ENCODE peak calls at places on chromosomes 7 and 10, in ten cellular contexts. F is tibial nerve, P is IMR-90, D is heart left ventricle, I is GM12891, S is NB4, O is lower leg skin, Z is A549, L is sigmoid colon, H is uterus. A is an unnamed sample.

GRCh38 chr7:122618603-122619189 is 80.2 kb downstream of the RNF133 start:
- DNase-seq in S (no peak), I (no peak), D (no peak), H (no peak), P (no peak), L (no peak), O (no peak), Z (no peak), F (no peak), A (no peak)

GRCh38 chr10:29583674-29584073 is 51.1 kb downstream of the SVIL start:
- DNase-seq in P (peak; percentile 60), S (no peak), Z (no peak), O (no peak), I (no peak), D (no peak), H (no peak), L (no peak), F (no peak), A (no peak)

GRCh38 chr7:776381-776780 is 49.3 kb upstream of the PRKAR1B start:
- DNase-seq in P (no peak), Z (no peak), S (no peak), I (no peak), D (no peak), H (no peak), F (no peak), O (no peak), L (no peak), A (no peak)

GRCh38 chr10:79098596-79099015 is 29.8 kb downstream of the ZMIZ1 start:
- DNase-seq in I (peak; percentile 72), F (no peak), L (no peak), Z (no peak), P (peak; percentile 54), D (no peak), S (peak; percentile 39), O (no peak), H (no peak), A (no peak)

GRCh38 chr10:120979435-120980315 is 128.5 kb downstream of the WDR11 start:
- DNase-seq in O (no peak), P (no peak), L (no peak), H (peak; percentile 40), D (no peak), I (no peak), Z (peak; percentile 44), S (no peak), F (no peak), A (peak; percentile 78)

GRCh38 chr7:103076767-103077166 is 1.8 kb downstream of the ARMC10 start:
- DNase-seq in I (no peak), S (peak; percentile 58), L (no peak), P (no peak), Z (no peak), F (no peak), O (no peak), H (no peak), D (no peak), A (no peak)

GRCh38 chr7:73786588-73786987 is 16.5 kb upstream of the CLDN3 start:
- DNase-seq in S (no peak), F (no peak), P (no peak), I (no peak), D (no peak), H (no peak), Z (no peak), L (no peak), O (no peak), A (no peak)

GRCh38 chr7:36207451-36208291 is 54.6 kb downstream of the EEPD1 start:
- DNase-seq in Z (peak; percentile 71), S (peak; percentile 41), F (peak; percentile 30), I (no peak), P (peak; percentile 96), L (peak; percentile 83), H (peak; percentile 31), D (peak; percentile 42), O (no peak), A (peak; percentile 36)

GRCh38 chr7:105806592-105807266 is 69.7 kb downstream of the ATXN7L1 start:
- DNase-seq in S (peak; percentile 84), H (no peak), Z (peak; percentile 73), O (no peak), L (no peak), D (no peak), F (no peak), P (peak; percentile 79), I (peak; percentile 43), A (peak; percentile 35)

GRCh38 chr7:44277851-44278250 is 47.5 kb downstream of the CAMK2B start:
- DNase-seq in S (no peak), I (no peak), F (no peak), Z (no peak), H (no peak), O (peak; percentile 62), D (peak; percentile 77), L (peak; percentile 57), P (peak; percentile 47), A (no peak)
- TF ChIP-seq POLR2A in S (no peak), I (no peak), F (no peak), Z (no peak), H (no peak), O (no peak), D (no peak), L (no peak), P (no peak), A (no peak)

GRCh38 chr10:929965-930364 is 1.5 kb downstream of the LARP4B start:
- DNase-seq in F (no peak), P (no peak), S (peak; percentile 81), Z (no peak), O (peak; percentile 17), H (no peak), D (no peak), L (no peak), I (no peak), A (no peak)

GRCh38 chr10:932589-932988 is 1.1 kb upstream of the LARP4B start:
- DNase-seq in S (no peak), L (peak; percentile 70), P (no peak), I (no peak), H (peak; percentile 18), D (peak; percentile 22), F (no peak), Z (no peak), O (peak; percentile 86), A (no peak)

GRCh38 chr10:927131-927530 is 4.4 kb downstream of the LARP4B start:
- DNase-seq in O (peak; percentile 40), L (no peak), S (no peak), H (no peak), D (no peak), Z (no peak), F (no peak), P (no peak), I (no peak), A (no peak)

GRCh38 chr10:931326-932318 is at the start of gene LARP4B:
- DNase-seq in Z (peak; percentile 92), L (peak; percentile 98), H (peak; percentile 98), O (peak; percentile 99), F (peak; percentile 92), D (peak; percentile 98), P (peak; percentile 97), S (peak; percentile 99), I (peak; percentile 92), A (peak; percentile 97)

DNA sequence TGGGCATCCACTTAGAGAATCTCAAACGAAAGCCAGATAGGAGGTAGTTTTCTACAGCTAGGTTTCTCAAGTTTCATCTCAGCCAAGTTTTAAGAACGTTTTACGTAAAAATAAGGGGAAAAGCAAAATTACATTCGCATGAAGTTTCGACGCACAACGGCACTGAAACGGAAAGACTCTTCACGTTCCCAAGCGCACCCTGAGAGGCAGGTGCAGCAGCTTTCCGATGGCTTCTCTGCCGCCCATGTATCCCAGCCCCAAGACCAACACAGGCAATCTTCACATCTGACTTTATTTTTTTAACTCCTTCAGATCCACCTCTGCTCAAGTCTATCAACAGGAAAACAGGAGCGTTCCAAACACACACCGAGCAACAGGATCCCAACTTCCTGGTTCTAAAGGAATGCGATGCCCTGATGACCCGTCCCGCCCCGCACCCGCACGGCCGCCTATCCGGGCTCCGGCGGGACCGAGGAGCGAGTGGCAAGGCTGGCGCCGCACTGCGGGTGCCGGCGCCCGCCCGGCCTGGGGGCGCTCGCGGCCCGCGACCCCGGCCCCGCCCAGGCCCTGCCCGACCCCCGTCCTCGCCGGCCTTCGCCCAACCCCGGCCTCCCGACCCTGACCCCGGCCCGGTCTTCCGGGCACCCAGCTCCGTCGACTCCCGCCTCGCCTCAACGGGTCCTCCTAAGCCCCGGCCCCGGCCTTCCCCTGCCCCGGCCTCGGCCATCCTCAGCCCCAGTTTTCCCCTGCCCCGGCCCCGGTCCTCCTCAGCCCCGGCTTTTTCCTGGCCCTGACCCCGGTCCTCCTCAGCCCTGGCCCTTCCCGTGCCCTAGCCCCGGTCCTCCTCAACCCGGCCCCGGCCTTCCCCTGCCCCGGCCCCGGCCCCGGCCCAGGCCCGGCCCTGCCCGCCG is 835 bp downstream of the LARP4B start:
- DNase-seq in S (peak; percentile 56), I (no peak), Z (peak; percentile 50), H (peak; percentile 28), D (peak; percentile 33), L (peak; percentile 71), P (peak; percentile 30), O (peak; percentile 90), F (no peak), A (peak; percentile 74)
- TF ChIP-seq POLR2A in S (no peak), I (no peak), Z (no peak), H (no peak), D (no peak), L (no peak), P (peak; percentile 47), O (no peak), F (no peak), A (no peak)

GRCh38 chr10:69045441-69046300 is 42.2 kb upstream of the SRGN start:
- DNase-seq in S (peak; percentile 96), Z (no peak), D (no peak), O (no peak), L (no peak), P (peak; percentile 62), I (no peak), H (no peak), F (no peak), A (no peak)
- TF ChIP-seq POLR2A in S (no peak), Z (no peak), D (no peak), O (no peak), L (no peak), P (no peak), I (no peak), H (no peak), F (no peak), A (no peak)

GRCh38 chr7:139340808-139341057 is 404 bp upstream of the FMC1 start:
- DNase-seq in L (peak; percentile 91), O (no peak), F (peak; percentile 58), I (peak; percentile 11), Z (no peak), P (no peak), H (no peak), S (no peak), D (no peak), A (no peak)

GRCh38 chr7:139340037-139340807 is 915 bp upstream of the FMC1 start:
- DNase-seq in D (peak; percentile 98), H (peak; percentile 98), P (peak; percentile 99), S (peak; percentile 100), O (peak; percentile 100), F (peak; percentile 100), L (peak; percentile 100), Z (peak; percentile 95), I (peak; percentile 82), A (peak; percentile 99)

GRCh38 chr7:139341776-139342244 is 673 bp downstream of the FMC1 start:
- DNase-seq in D (no peak), L (no peak), Z (peak; percentile 90), P (no peak), I (no peak), F (no peak), O (no peak), S (no peak), H (no peak), A (no peak)

GRCh38 chr7:139339698-139340036 is 1.5 kb upstream of the FMC1 start:
- DNase-seq in F (no peak), S (no peak), P (no peak), D (no peak), Z (no peak), I (no peak), L (no peak), H (no peak), O (no peak), A (no peak)

GRCh38 chr7:139341058-139341775 is at the start of gene FMC1:
- DNase-seq in P (peak; percentile 94), H (peak; percentile 90), L (peak; percentile 98), Z (peak; percentile 62), F (peak; percentile 88), O (peak; percentile 98), D (peak; percentile 96), S (peak; percentile 98), I (peak; percentile 47), A (peak; percentile 93)
- TF ChIP-seq POLR2A in P (peak; percentile 71), H (peak; percentile 77), L (no peak), Z (peak; percentile 61), F (peak; percentile 92), O (peak; percentile 75), D (no peak), S (peak; percentile 82), I (peak; percentile 21), A (peak; percentile 23)

A was measured in stomach.